ENCODE peak calls at places on chromosome 1, in nine cellular contexts. K, Y, J, V, W, G, R, A and Q are unnamed samples.

GRCh38 chr1:20494609-20495311 is 8.8 kb upstream of the CAMK2N1 start:
- DNase-seq in K (peak; percentile 80), Y (no peak), J (no peak), V (no peak), W (peak; percentile 92), G (peak; percentile 97), R (no peak), A (no peak), Q (no peak)

GRCh38 chr1:78652019-78652560 is 2.5 kb downstream of the IFI44 start:
- DNase-seq in K (no peak), Y (no peak), J (no peak), V (no peak), W (no peak), G (no peak), R (no peak), A (no peak), Q (no peak)

GRCh38 chr1:113320972-113321680 is 69.2 kb upstream of the MAGI3 start:
- DNase-seq in K (no peak), Y (no peak), J (no peak), V (no peak), W (no peak), G (peak; percentile 66), R (no peak), A (no peak), Q (no peak)

GRCh38 chr1:200512191-200512590 is 102.4 kb upstream of the ZNF281 start:
- DNase-seq in K (no peak), Y (no peak), J (no peak), V (no peak), W (peak; percentile 80), G (peak; percentile 93), R (no peak), A (no peak), Q (no peak)

GRCh38 chr1:86846166-86846647 is 67.7 kb downstream of the SELENOF start:
- DNase-seq in K (peak; percentile 91), Y (no peak), J (no peak), V (no peak), W (peak; percentile 75), G (peak; percentile 97), R (no peak), A (no peak), Q (peak; percentile 7)

GRCh38 chr1:180261524-180262160 is 31.6 kb downstream of the LHX4 start:
- DNase-seq in K (peak; percentile 32), Y (no peak), J (no peak), V (no peak), W (no peak), G (peak; percentile 71), R (no peak), A (no peak), Q (no peak)

GRCh38 chr1:85320371-85321131 is 44.1 kb upstream of the BCL10 start:
- DNase-seq in K (peak; percentile 66), Y (no peak), J (no peak), V (no peak), W (peak; percentile 96), G (peak; percentile 73), R (no peak), A (no peak), Q (no peak)

GRCh38 chr1:198776602-198777029 is 137.8 kb downstream of the PTPRC start:
- DNase-seq in K (peak; percentile 90), Y (no peak), J (no peak), V (no peak), W (peak; percentile 99), G (peak; percentile 99), R (no peak), A (no peak), Q (peak; percentile 45)

GRCh38 chr1:230972855-230973271 is 5.8 kb downstream of the TTC13 start:
- DNase-seq in K (no peak), Y (no peak), J (no peak), V (no peak), W (peak; percentile 47), G (peak; percentile 25), R (no peak), A (no peak), Q (no peak)

GRCh38 chr1:20185834-20186782 is at the start of the genes PLA2G2C and UBXN10:
- DNase-seq in K (peak; percentile 41), Y (no peak), J (peak; percentile 49), V (peak; percentile 66), W (no peak), G (no peak), R (peak; percentile 28), A (peak; percentile 43), Q (no peak)

GRCh38 chr1:84156210-84156621 is 12.1 kb downstream of the PRKACB start:
- DNase-seq in K (peak; percentile 68), Y (no peak), J (no peak), V (no peak), W (peak; percentile 92), G (peak; percentile 93), R (no peak), A (no peak), Q (no peak)

GRCh38 chr1:85563139-85563538 is 17.4 kb upstream of the CCN1 start:
- DNase-seq in K (peak; percentile 55), Y (no peak), J (no peak), V (no peak), W (no peak), G (no peak), R (no peak), A (no peak), Q (no peak)

GRCh38 chr1:200415693-200416593 is 6.1 kb upstream of the ZNF281 start:
- DNase-seq in K (peak; percentile 95), Y (no peak), J (no peak), V (no peak), W (peak; percentile 97), G (peak; percentile 96), R (no peak), A (peak; percentile 75), Q (peak; percentile 77)

GRCh38 chr1:204940591-204940990 is 69.9 kb downstream of the NFASC start:
- DNase-seq in K (no peak), Y (no peak), J (no peak), V (no peak), W (peak; percentile 17), G (no peak), R (no peak), A (no peak), Q (no peak)

GRCh38 chr1:56430141-56430839 is 149.1 kb downstream of the PLPP3 start:
- DNase-seq in K (no peak), Y (no peak), J (no peak), V (no peak), W (no peak), G (no peak), R (no peak), A (no peak), Q (no peak)